ENCODE peak calls at places on chromosomes 4 and X, in five cellular contexts. A, K, S, U and X are unnamed samples.

GRCh38 chrX:146396409-146396808 is 413.2 kb upstream of the CXorf51B start:
- DNase-seq in A (no peak), K (peak; percentile 44), S (no peak), U (no peak), X (no peak)

GRCh38 chr4:72842323-72842722 is 227.2 kb downstream of the COX18 start:
- DNase-seq in A (no peak), K (no peak), S (no peak), U (no peak), X (no peak)

GRCh38 chr4:28357985-28358384 is 1497.3 kb downstream of the STIM2 start:
- DNase-seq in A (peak; percentile 21), K (peak; percentile 40), S (peak; percentile 39), U (no peak), X (no peak)

GRCh38 chr4:128812360-128812958 is 3.0 kb downstream of the JADE1 start:
- DNase-seq in A (peak; percentile 82), K (peak; percentile 51), S (peak; percentile 81), U (no peak), X (peak; percentile 83)

GRCh38 chrX:102835504-102836146 is 101.4 kb upstream of the RAB40AL start:
- DNase-seq in A (no peak), K (peak; percentile 37), S (peak; percentile 33), U (no peak), X (peak; percentile 27)

GRCh38 chrX:108310511-108310910 is 127.7 kb downstream of the COL4A6 start:
- DNase-seq in A (no peak), K (no peak), S (peak; percentile 26), U (no peak), X (peak; percentile 32)

GRCh38 chrX:12570859-12571501 is 220.2 kb upstream of the PRPS2 start:
- DNase-seq in A (no peak), K (no peak), S (no peak), U (no peak), X (no peak)

GRCh38 chr4:148986951-148987350 is 544.7 kb upstream of the NR3C2 start:
- DNase-seq in A (no peak), K (no peak), S (no peak), U (no peak), X (no peak)

GRCh38 chr4:184267673-184268573 is 50.2 kb upstream of the ENPP6 start:
- DNase-seq in A (no peak), K (peak; percentile 5), S (peak; percentile 97), U (no peak), X (peak; percentile 81)

GRCh38 chrX:41480508-41481260 is 33.5 kb downstream of the NYX start:
- DNase-seq in A (no peak), K (no peak), S (no peak), U (no peak), X (no peak)

GRCh38 chr4:180153587-180153986 is 2089.6 kb upstream of the TENM3 start:
- DNase-seq in A (no peak), K (no peak), S (no peak), U (no peak), X (peak; percentile 14)

GRCh38 chrX:126165721-126166401 is at the start of gene DCAF12L2:
- DNase-seq in A (peak; percentile 24), K (peak; percentile 47), S (no peak), U (no peak), X (no peak)

GRCh38 chr4:5710962-5711478 is at the start of gene EVC:
- DNase-seq in A (peak; percentile 58), K (peak; percentile 82), S (peak; percentile 74), U (no peak), X (peak; percentile 86)

GRCh38 chr4:87530868-87531267 is 1.7 kb upstream of the SPARCL1 start:
- DNase-seq in A (no peak), K (no peak), S (peak; percentile 27), U (no peak), X (no peak)

GRCh38 chr4:78768447-78769177 is 7.5 kb upstream of the BMP2K start:
- DNase-seq in A (no peak), K (no peak), S (peak; percentile 81), U (no peak), X (peak; percentile 37)

GRCh38 chr4:155666701-155667537 is at the start of gene GUCY1A1:
- DNase-seq in A (peak; percentile 49), K (peak; percentile 63), S (no peak), U (no peak), X (peak; percentile 58)

GRCh38 chr4:3302164-3302785 is 9.5 kb downstream of the RGS12 start:
- DNase-seq in A (no peak), K (no peak), S (no peak), U (no peak), X (no peak)

GRCh38 chr4:4426511-4427477 is 39.9 kb downstream of the NSG1 start:
- DNase-seq in A (peak; percentile 17), K (peak; percentile 85), S (no peak), U (peak; percentile 79), X (peak; percentile 48)

GRCh38 chr4:13911256-13911655 is 283.7 kb upstream of the BOD1L1 start:
- DNase-seq in A (no peak), K (no peak), S (no peak), U (no peak), X (no peak)

GRCh38 chr4:48602222-48602621 is 112.2 kb downstream of the ZAR1 start:
- DNase-seq in A (no peak), K (no peak), S (peak; percentile 75), U (no peak), X (peak; percentile 46)

GRCh38 chr4:22999419-22999818 is 306.7 kb downstream of the GBA3 start:
- DNase-seq in A (no peak), K (no peak), S (no peak), U (no peak), X (no peak)

GRCh38 chrX:19462231-19462630 is 53.1 kb downstream of the MAP3K15 start:
- DNase-seq in A (no peak), K (no peak), S (no peak), U (no peak), X (no peak)

GRCh38 chrX:72498782-72499181 is 73.9 kb downstream of the HDAC8 start:
- DNase-seq in A (no peak), K (no peak), S (no peak), U (no peak), X (no peak)

GRCh38 chr4:150158041-150158440 is 79.8 kb downstream of the DCLK2 start:
- DNase-seq in A (no peak), K (no peak), S (no peak), U (no peak), X (no peak)

GRCh38 chrX:48834383-48834709 is 1.1 kb downstream of the PCSK1N start:
- DNase-seq in A (no peak), K (no peak), S (no peak), U (no peak), X (no peak)

GRCh38 chr4:154779362-154779947 is 1.6 kb upstream of the RBM46 start:
- DNase-seq in A (peak; percentile 0), K (no peak), S (peak; percentile 39), U (no peak), X (peak; percentile 5)

GRCh38 chrX:12978205-12979010 is 3.5 kb downstream of the TMSB4X start:
- DNase-seq in A (no peak), K (peak; percentile 76), S (peak; percentile 88), U (no peak), X (peak; percentile 83)

GRCh38 chr4:57077550-57078311 is 32.5 kb downstream of the IGFBP7 start:
- DNase-seq in A (no peak), K (peak; percentile 81), S (peak; percentile 79), U (no peak), X (peak; percentile 63)
- H4K91ac ChIP-seq in A (no peak overlapping the region), K (no peak overlapping the region), S (peak overlapping the region; percentile 64), U (peak overlapping the region; percentile 68), X (peak overlapping the region; percentile 25)

DNA sequence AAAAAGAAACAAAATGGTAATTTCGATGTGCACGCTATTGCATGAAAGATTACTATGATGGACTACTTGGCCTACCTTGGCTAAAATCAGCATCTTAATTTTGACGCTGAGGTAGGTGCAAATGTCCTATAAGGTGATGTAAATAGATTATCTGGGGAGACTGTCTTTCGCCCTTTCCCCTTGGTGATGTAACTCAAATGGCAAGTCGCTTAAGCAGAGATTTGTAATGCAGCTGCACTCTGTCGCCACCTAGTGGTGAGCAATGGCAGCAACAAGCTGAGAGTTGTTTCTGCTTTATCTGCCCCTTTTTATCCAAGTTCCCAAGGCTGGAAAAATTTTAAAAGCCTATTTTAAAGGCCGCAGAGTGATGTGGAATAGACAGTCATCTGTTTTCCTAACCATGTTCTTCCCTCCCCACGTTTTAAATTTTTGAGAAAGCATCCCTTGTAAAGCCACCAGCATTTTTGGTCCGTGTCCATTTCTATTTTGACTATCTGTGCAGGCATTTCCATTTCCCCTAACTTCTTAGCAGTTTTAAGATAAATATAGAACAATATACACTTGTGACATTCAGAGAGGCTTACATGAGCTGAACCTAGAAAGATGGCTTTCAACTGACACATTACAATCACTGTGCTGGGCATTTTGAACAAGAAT is 62.4 kb upstream of the PDLIM3 start:
- DNase-seq in A (peak; percentile 67), K (peak; percentile 73), S (peak; percentile 82), U (no peak), X (peak; percentile 84)
- H2BK15ac ChIP-seq in A (no peak overlapping the region), K (no peak overlapping the region), S (no peak overlapping the region), U (no peak overlapping the region), X (no peak overlapping the region)

GRCh38 chrX:77938083-77938482 is 27.6 kb downstream of the ATP7A start:
- DNase-seq in A (no peak), K (no peak), S (no peak), U (no peak), X (no peak)
- H3K27ac ChIP-seq in A (no peak overlapping the region), K (no peak overlapping the region), S (no peak overlapping the region), U (no peak overlapping the region), X (no peak overlapping the region)

GRCh38 chrX:15674514-15674898 is 9.9 kb upstream of the CLTRN start:
- DNase-seq in A (peak; percentile 80), K (no peak), S (peak; percentile 96), U (no peak), X (peak; percentile 95)
- H4K91ac ChIP-seq in A (no peak overlapping the region), K (no peak overlapping the region), S (peak overlapping the region; percentile 35), U (no peak overlapping the region), X (no peak overlapping the region)

DNA sequence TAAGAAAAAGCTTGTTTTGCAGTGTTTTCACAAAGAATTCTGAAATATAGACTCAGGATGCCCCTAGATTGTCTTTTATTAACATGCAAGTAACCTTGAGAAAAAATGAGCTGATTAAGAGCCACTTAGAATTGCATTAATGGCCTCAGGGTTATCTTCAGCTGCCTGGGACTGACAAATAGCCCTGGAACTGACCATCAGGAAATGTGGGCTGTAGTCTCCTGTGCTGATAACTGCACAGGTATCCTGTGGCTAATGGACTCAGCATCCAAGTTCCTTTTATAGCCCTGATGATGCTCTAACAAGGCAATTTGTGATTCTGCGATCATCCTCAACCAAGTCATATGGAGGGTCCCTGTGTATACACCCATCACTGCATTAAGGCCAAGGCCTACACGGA is 17.0 kb downstream of the CA5B start:
- DNase-seq in A (no peak), K (no peak), S (no peak), U (no peak), X (no peak)
- H2BK15ac ChIP-seq in A (no peak overlapping the region), K (no peak overlapping the region), S (no peak overlapping the region), U (no peak overlapping the region), X (no peak overlapping the region)

DNA sequence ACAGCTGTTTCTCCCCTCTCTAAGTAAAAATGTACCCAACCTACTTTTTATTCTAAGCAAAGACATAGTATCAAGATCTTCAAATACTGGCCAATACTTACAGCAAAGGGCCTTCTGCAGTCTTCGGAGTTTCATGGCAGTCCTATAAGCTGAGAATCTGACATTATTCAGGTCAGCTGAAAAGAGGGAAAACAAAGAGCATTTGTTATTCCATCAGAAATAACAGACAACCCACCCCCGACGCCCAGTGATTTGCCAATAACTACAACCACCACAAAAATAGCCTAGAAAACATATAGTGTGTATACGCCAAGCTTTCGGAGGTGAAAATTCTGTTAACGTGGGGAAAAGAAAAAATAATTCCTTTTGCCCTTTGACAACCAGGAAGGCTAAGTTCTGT is 151.1 kb upstream of the FTHL17 start:
- DNase-seq in A (no peak), K (no peak), S (no peak), U (no peak), X (no peak)
- H3K27ac ChIP-seq in A (no peak overlapping the region), K (no peak overlapping the region), S (no peak overlapping the region), U (no peak overlapping the region), X (no peak overlapping the region)